ENCODE peak calls at places on chromosomes 12 and 14, in seven cellular contexts. One of them, this sample, is unnamed.

GRCh38 chr12:72214163-72214562 is 58.0 kb upstream of the TRHDE start:
- DNase-seq in HepG2: no peak
- DNase-seq in WERI-Rb-1: no peak
- DNase-seq in epithelial cell of proximal tubule: no peak
- DNase-seq in GM23338: no peak
- DNase-seq in fibroblast of mammary gland: no peak
- DNase-seq in HFF-Myc: no peak
- DNase-seq in this sample: no peak

GRCh38 chr12:6923851-6924250 is 3.9 kb upstream of the ATN1 start:
- DNase-seq in HFF-Myc: no peak
- DNase-seq in GM23338: no peak
- DNase-seq in epithelial cell of proximal tubule: no peak
- DNase-seq in fibroblast of mammary gland: no peak
- DNase-seq in WERI-Rb-1: no peak
- DNase-seq in HepG2: no peak
- DNase-seq in this sample: no peak

GRCh38 chr12:62862259-62862881 is 72.6 kb downstream of the PPM1H start:
- DNase-seq in WERI-Rb-1: no peak
- DNase-seq in epithelial cell of proximal tubule: no peak
- DNase-seq in HFF-Myc: no peak
- DNase-seq in fibroblast of mammary gland: peak
- DNase-seq in HepG2: no peak
- DNase-seq in GM23338: no peak
- DNase-seq in this sample: no peak

GRCh38 chr14:99727096-99727870 is 43.2 kb downstream of the CYP46A1 start:
- DNase-seq in HepG2: no peak
- DNase-seq in fibroblast of mammary gland: no peak
- DNase-seq in epithelial cell of proximal tubule: no peak
- DNase-seq in WERI-Rb-1: no peak
- DNase-seq in GM23338: no peak
- DNase-seq in HFF-Myc: no peak
- DNase-seq in this sample: no peak

GRCh38 chr12:25675808-25676207 is 122.7 kb upstream of the LMNTD1 start:
- DNase-seq in fibroblast of mammary gland: no peak
- DNase-seq in GM23338: no peak
- DNase-seq in epithelial cell of proximal tubule: no peak
- DNase-seq in HepG2: no peak
- DNase-seq in WERI-Rb-1: no peak
- DNase-seq in HFF-Myc: no peak
- DNase-seq in this sample: no peak

GRCh38 chr12:6165418-6165817 is 34.8 kb upstream of the CD9 start:
- DNase-seq in HFF-Myc: no peak
- DNase-seq in epithelial cell of proximal tubule: no peak
- DNase-seq in fibroblast of mammary gland: peak
- DNase-seq in WERI-Rb-1: no peak
- DNase-seq in GM23338: no peak
- DNase-seq in HepG2: no peak
- DNase-seq in this sample: no peak

GRCh38 chr12:26034371-26035142 is 76.1 kb downstream of the RASSF8 start:
- DNase-seq in HepG2: no peak
- DNase-seq in GM23338: no peak
- DNase-seq in WERI-Rb-1: no peak
- DNase-seq in HFF-Myc: no peak
- DNase-seq in epithelial cell of proximal tubule: no peak
- DNase-seq in fibroblast of mammary gland: peak
- DNase-seq in this sample: no peak

GRCh38 chr14:50773632-50774541 is 57.1 kb downstream of the NIN start:
- DNase-seq in epithelial cell of proximal tubule: no peak
- DNase-seq in HFF-Myc: peak
- DNase-seq in HepG2: peak
- DNase-seq in GM23338: peak
- DNase-seq in fibroblast of mammary gland: peak
- DNase-seq in WERI-Rb-1: peak
- DNase-seq in this sample: no peak

GRCh38 chr12:78719721-78720120 is 144.9 kb upstream of the SYT1 start:
- DNase-seq in WERI-Rb-1: no peak
- DNase-seq in GM23338: no peak
- DNase-seq in epithelial cell of proximal tubule: no peak
- DNase-seq in HepG2: no peak
- DNase-seq in fibroblast of mammary gland: no peak
- DNase-seq in HFF-Myc: no peak
- DNase-seq in this sample: no peak

DNA sequence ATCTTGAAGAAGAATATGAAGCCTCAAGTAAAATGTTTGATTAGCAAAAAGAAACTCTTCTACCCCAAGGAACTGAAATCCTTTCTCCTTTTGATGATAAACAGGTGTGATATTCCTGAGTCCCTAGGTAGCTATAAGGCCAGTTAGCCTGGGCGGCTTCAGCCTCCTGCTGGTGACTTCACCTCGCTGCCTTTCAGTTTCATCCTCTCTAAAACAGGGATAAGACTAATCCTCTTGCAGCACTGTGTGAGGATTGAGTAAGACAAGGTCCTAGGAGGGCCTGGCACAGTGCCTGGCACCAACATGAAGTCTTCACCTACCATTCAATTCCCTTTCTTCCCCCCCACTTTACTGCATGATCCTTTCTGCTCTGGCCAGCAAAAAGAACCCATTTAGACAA is 42.1 kb downstream of the CIT start:
- DNase-seq in GM23338: peak
- DNase-seq in HFF-Myc: no peak
- DNase-seq in epithelial cell of proximal tubule: peak
- DNase-seq in fibroblast of mammary gland: peak
- DNase-seq in HepG2: no peak
- DNase-seq in WERI-Rb-1: peak
- DNase-seq in this sample: no peak
- TF ChIP-seq CTCF in GM23338: peak
- TF ChIP-seq CTCF in HFF-Myc: no peak
- TF ChIP-seq CTCF in epithelial cell of proximal tubule: peak
- TF ChIP-seq CTCF in fibroblast of mammary gland: peak
- TF ChIP-seq CTCF in HepG2: no peak
- TF ChIP-seq CTCF in WERI-Rb-1: peak
- TF ChIP-seq CTCF in this sample: no peak

DNA sequence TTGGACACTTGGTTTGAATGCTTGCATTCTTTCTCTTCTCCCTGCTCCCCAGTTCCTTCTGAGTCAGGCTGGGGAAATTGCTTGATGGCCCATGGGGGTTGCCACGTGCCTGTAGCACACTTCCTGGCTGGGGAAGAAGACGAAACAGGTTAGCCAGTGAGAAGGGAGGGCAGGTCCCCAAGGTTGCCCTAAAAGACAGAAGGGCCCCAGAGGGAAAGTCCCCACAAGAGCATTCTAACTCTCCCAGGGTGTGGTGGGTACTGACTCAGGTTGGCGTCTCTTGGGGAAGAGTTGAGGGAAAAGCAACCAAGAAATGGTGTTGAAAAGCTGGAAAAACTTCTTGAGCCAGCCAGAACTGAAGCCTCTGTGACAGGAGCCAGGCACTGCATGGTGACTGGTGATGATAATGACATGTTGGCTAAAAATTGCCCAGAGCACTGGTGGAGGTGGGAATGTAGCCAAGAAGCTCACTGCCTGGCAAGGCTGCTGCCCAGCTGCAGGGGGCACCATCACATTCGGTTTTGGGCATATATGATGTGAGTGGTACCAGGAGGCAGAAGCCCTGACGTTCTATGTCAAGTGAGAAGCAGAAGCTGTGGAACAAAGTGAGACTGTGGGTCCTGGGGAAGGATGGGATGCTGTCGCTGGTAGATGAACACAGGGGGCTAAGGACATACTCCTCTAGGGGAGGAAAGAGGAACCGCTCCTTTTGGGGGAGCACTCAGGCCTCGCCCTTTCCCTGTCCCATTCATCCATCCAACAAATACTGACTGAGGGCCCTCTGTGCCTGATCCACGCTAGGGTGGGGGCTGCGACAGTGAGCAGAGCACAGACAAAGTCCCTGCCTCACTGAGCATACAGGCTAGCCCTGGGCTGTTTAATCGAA is 8.1 kb upstream of the RABGGTA start:
- DNase-seq in HepG2: no peak
- DNase-seq in fibroblast of mammary gland: peak
- DNase-seq in WERI-Rb-1: no peak
- DNase-seq in epithelial cell of proximal tubule: no peak
- DNase-seq in HFF-Myc: no peak
- DNase-seq in GM23338: no peak
- DNase-seq in this sample: peak
- TF ChIP-seq CTCF in HepG2: peak
- TF ChIP-seq CTCF in fibroblast of mammary gland: no peak
- TF ChIP-seq CTCF in WERI-Rb-1: no peak
- TF ChIP-seq CTCF in epithelial cell of proximal tubule: peak
- TF ChIP-seq CTCF in HFF-Myc: peak
- TF ChIP-seq CTCF in GM23338: peak
- TF ChIP-seq CTCF in this sample: no peak

GRCh38 chr14:51938137-51938536 is 51.2 kb upstream of the RTRAF start:
- DNase-seq in GM23338: no peak
- DNase-seq in HFF-Myc: no peak
- DNase-seq in fibroblast of mammary gland: peak
- DNase-seq in HepG2: no peak
- DNase-seq in WERI-Rb-1: no peak
- DNase-seq in epithelial cell of proximal tubule: no peak
- DNase-seq in this sample: no peak
- TF ChIP-seq CTCF in GM23338: no peak
- TF ChIP-seq CTCF in HFF-Myc: no peak
- TF ChIP-seq CTCF in fibroblast of mammary gland: no peak
- TF ChIP-seq CTCF in HepG2: no peak
- TF ChIP-seq CTCF in WERI-Rb-1: no peak
- TF ChIP-seq CTCF in epithelial cell of proximal tubule: no peak
- TF ChIP-seq CTCF in this sample: no peak

GRCh38 chr14:60272177-60272576 is 23.2 kb downstream of the PPM1A start:
- DNase-seq in GM23338: no peak
- DNase-seq in epithelial cell of proximal tubule: no peak
- DNase-seq in HepG2: no peak
- DNase-seq in WERI-Rb-1: no peak
- DNase-seq in HFF-Myc: no peak
- DNase-seq in fibroblast of mammary gland: no peak
- DNase-seq in this sample: no peak
- TF ChIP-seq CTCF in GM23338: peak
- TF ChIP-seq CTCF in epithelial cell of proximal tubule: peak
- TF ChIP-seq CTCF in HepG2: no peak
- TF ChIP-seq CTCF in WERI-Rb-1: no peak
- TF ChIP-seq CTCF in HFF-Myc: no peak
- TF ChIP-seq CTCF in fibroblast of mammary gland: no peak
- TF ChIP-seq CTCF in this sample: no peak

GRCh38 chr12:52050771-52051541 is at the start of gene NR4A1:
- DNase-seq in epithelial cell of proximal tubule: no peak
- DNase-seq in fibroblast of mammary gland: peak
- DNase-seq in HFF-Myc: peak
- DNase-seq in HepG2: peak
- DNase-seq in GM23338: peak
- DNase-seq in WERI-Rb-1: peak
- DNase-seq in this sample: peak
- TF ChIP-seq CTCF in epithelial cell of proximal tubule: peak
- TF ChIP-seq CTCF in fibroblast of mammary gland: no peak
- TF ChIP-seq CTCF in HFF-Myc: no peak
- TF ChIP-seq CTCF in HepG2: peak
- TF ChIP-seq CTCF in GM23338: no peak
- TF ChIP-seq CTCF in WERI-Rb-1: peak
- TF ChIP-seq CTCF in this sample: no peak

This sample was measured in activated B cell treated with CpG ODN at 0.5 μM for 24 hours.